ENCODE peak calls at places on chromosomes 6 and 20, in eight cellular contexts. L, F, I, T, V, M, S and O are unnamed samples.

GRCh38 chr6:1912731-1913130 is 303.0 kb downstream of the FOXC1 start:
- DNase-seq in L (no peak), F (no peak), I (no peak), T (no peak), V (no peak), M (no peak), S (no peak), O (no peak)

GRCh38 chr20:63624486-63624885 is 2.4 kb downstream of the GMEB2 start:
- DNase-seq in L (peak; percentile 37), F (peak; percentile 5), I (no peak), T (no peak), V (no peak), M (no peak), S (peak; percentile 25), O (no peak)

GRCh38 chr20:41669708-41670263 is 51.6 kb upstream of the CHD6 start:
- DNase-seq in L (no peak), F (no peak), I (no peak), T (no peak), V (no peak), M (no peak), S (peak; percentile 7), O (no peak)

GRCh38 chr20:63177785-63178444 is 38.0 kb downstream of the YTHDF1 start:
- DNase-seq in L (no peak), F (no peak), I (no peak), T (no peak), V (no peak), M (no peak), S (no peak), O (no peak)

GRCh38 chr6:29479560-29479959 is 8.2 kb downstream of the MAS1L start:
- DNase-seq in L (no peak), F (no peak), I (no peak), T (no peak), V (no peak), M (no peak), S (no peak), O (no peak)

GRCh38 chr20:3203315-3204123 is 963 bp downstream of the DDRGK1 start:
- DNase-seq in L (peak; percentile 9), F (peak; percentile 35), I (no peak), T (no peak), V (peak; percentile 76), M (peak; percentile 24), S (peak; percentile 39), O (peak; percentile 41)

GRCh38 chr20:45972500-45973183 is 639 bp upstream of the ZNF335 start:
- DNase-seq in L (no peak), F (no peak), I (no peak), T (no peak), V (peak; percentile 98), M (no peak), S (peak; percentile 95), O (no peak)

GRCh38 chr6:144106206-144106605 is 10.8 kb upstream of the SF3B5 start:
- DNase-seq in L (no peak), F (no peak), I (no peak), T (no peak), V (no peak), M (no peak), S (peak; percentile 13), O (peak; percentile 64)